ENCODE peak calls at places on chromosomes 4 and X, in four cellular contexts. One of them, this sample, is unnamed.

GRCh38 chr4:17241835-17242234 is 270.1 kb downstream of the QDPR start:
- DNase-seq in HT-29: no peak
- DNase-seq in fibroblast of pulmonary artery: no peak
- DNase-seq in uterus: no peak
- DNase-seq in this sample: no peak

GRCh38 chrX:64204701-64205440 is 637 bp downstream of the AMER1 start:
- DNase-seq in HT-29: peak
- DNase-seq in fibroblast of pulmonary artery: peak
- DNase-seq in uterus: peak
- DNase-seq in this sample: peak

GRCh38 chr4:37762294-37763163 is 64.0 kb upstream of the PGM2 start:
- DNase-seq in HT-29: peak
- DNase-seq in fibroblast of pulmonary artery: peak
- DNase-seq in uterus: no peak
- DNase-seq in this sample: peak

GRCh38 chr4:152460488-152460887 is 75.4 kb downstream of the FBXW7 start:
- DNase-seq in HT-29: no peak
- DNase-seq in fibroblast of pulmonary artery: peak
- DNase-seq in uterus: no peak
- DNase-seq in this sample: peak

GRCh38 chr4:164931551-164932324 is 45.7 kb downstream of the TRIM61 start:
- DNase-seq in HT-29: no peak
- DNase-seq in fibroblast of pulmonary artery: no peak
- DNase-seq in uterus: no peak
- DNase-seq in this sample: peak

GRCh38 chr4:47837582-47838294 is at the start of gene CORIN:
- DNase-seq in HT-29: peak
- DNase-seq in fibroblast of pulmonary artery: no peak
- DNase-seq in uterus: no peak
- DNase-seq in this sample: peak

GRCh38 chr4:5500165-5500564 is 208.2 kb downstream of the EVC2 start:
- DNase-seq in HT-29: no peak
- DNase-seq in fibroblast of pulmonary artery: peak
- DNase-seq in uterus: no peak
- DNase-seq in this sample: peak

GRCh38 chr4:147340111-147340510 is 140.8 kb upstream of the EDNRA start:
- DNase-seq in HT-29: no peak
- DNase-seq in fibroblast of pulmonary artery: peak
- DNase-seq in uterus: peak
- DNase-seq in this sample: no peak

GRCh38 chrX:111270339-111270738 is at the start of gene CAPN6:
- DNase-seq in HT-29: no peak
- DNase-seq in fibroblast of pulmonary artery: no peak
- DNase-seq in uterus: peak
- DNase-seq in this sample: peak

GRCh38 chrX:40105791-40106676 is 8.3 kb upstream of the BCOR start:
- DNase-seq in HT-29: peak
- DNase-seq in fibroblast of pulmonary artery: no peak
- DNase-seq in uterus: peak
- DNase-seq in this sample: peak

GRCh38 chrX:10685923-10686595 is 65.7 kb upstream of the MID1 start:
- DNase-seq in HT-29: no peak
- DNase-seq in fibroblast of pulmonary artery: no peak
- DNase-seq in uterus: no peak
- DNase-seq in this sample: peak

GRCh38 chrX:24100713-24101112 is 46.0 kb downstream of the EIF2S3 start:
- DNase-seq in HT-29: no peak
- DNase-seq in fibroblast of pulmonary artery: peak
- DNase-seq in uterus: no peak
- DNase-seq in this sample: peak

GRCh38 chr4:153451931-153452660 is 14.1 kb upstream of the TMEM131L start:
- DNase-seq in HT-29: no peak
- DNase-seq in fibroblast of pulmonary artery: no peak
- DNase-seq in uterus: no peak
- DNase-seq in this sample: no peak

GRCh38 chr4:109385260-109385659 is 48.4 kb upstream of the SEC24B start:
- DNase-seq in HT-29: no peak
- DNase-seq in fibroblast of pulmonary artery: no peak
- DNase-seq in uterus: no peak
- DNase-seq in this sample: no peak

GRCh38 chrX:73977542-73978169 is 326.3 kb upstream of the ZCCHC13 start:
- DNase-seq in HT-29: peak
- DNase-seq in fibroblast of pulmonary artery: no peak
- DNase-seq in uterus: no peak
- DNase-seq in this sample: no peak

GRCh38 chrX:36804066-36804465 is 204.1 kb upstream of the FAM47C start:
- DNase-seq in HT-29: no peak
- DNase-seq in fibroblast of pulmonary artery: no peak
- DNase-seq in uterus: no peak
- DNase-seq in this sample: no peak

GRCh38 chr4:48546336-48546735 is 56.3 kb downstream of the ZAR1 start:
- DNase-seq in HT-29: peak
- DNase-seq in fibroblast of pulmonary artery: peak
- DNase-seq in uterus: no peak
- DNase-seq in this sample: peak

GRCh38 chr4:12595489-12595888 is 888.7 kb downstream of the RAB28 start:
- DNase-seq in HT-29: no peak
- DNase-seq in fibroblast of pulmonary artery: no peak
- DNase-seq in uterus: no peak
- DNase-seq in this sample: no peak

GRCh38 chr4:79906996-79907395 is 166.0 kb downstream of the ANTXR2 start:
- DNase-seq in HT-29: no peak
- DNase-seq in fibroblast of pulmonary artery: no peak
- DNase-seq in uterus: no peak
- DNase-seq in this sample: no peak

GRCh38 chrX:96436105-96436504 is 248.5 kb upstream of the DIAPH2 start:
- DNase-seq in HT-29: no peak
- DNase-seq in fibroblast of pulmonary artery: peak
- DNase-seq in uterus: no peak
- DNase-seq in this sample: no peak

GRCh38 chr4:150119492-150119891 is 41.2 kb downstream of the DCLK2 start:
- DNase-seq in HT-29: no peak
- DNase-seq in fibroblast of pulmonary artery: peak
- DNase-seq in uterus: no peak
- DNase-seq in this sample: no peak